ENCODE peak calls at places on chromosomes 5 and 9, in five cellular contexts. Z is tibial nerve, K is pancreas, X is hepatocyte, L is breast epithelium. U is an unnamed sample. For H3K27me3 and H3K36me3, the result is how much of the 10 kb centered on the place peaks cover.

GRCh38 chr5:76696254-76696653 is 19.7 kb upstream of the F2R start:
- DNase-seq in Z (no peak), K (no peak), X (no peak), L (no peak), U (no peak)

GRCh38 chr5:79875230-79875629 is 115.8 kb downstream of the MTX3 start:
- DNase-seq in K (no peak), L (no peak), Z (no peak), X (no peak), U (no peak)

GRCh38 chr5:173855162-173855994 is 32.8 kb upstream of the CPEB4 start:
- DNase-seq in L (no peak), Z (no peak), K (no peak), X (no peak), U (no peak)

GRCh38 chr9:73219985-73220626 is 68.4 kb downstream of the ANXA1 start:
- DNase-seq in K (no peak), X (peak), Z (no peak), L (no peak), U (no peak)

GRCh38 chr5:83029-83428 is 8.9 kb upstream of the PLEKHG4B start:
- DNase-seq in K (no peak), X (no peak), L (no peak), Z (no peak), U (peak)

GRCh38 chr9:88966894-88967676 is 24.2 kb upstream of the S1PR3 start:
- DNase-seq in Z (no peak), X (no peak), K (no peak), L (no peak), U (no peak)

GRCh38 chr5:137794863-137795262 is 40.7 kb upstream of the HNRNPA0 start:
- DNase-seq in X (no peak), K (no peak), L (no peak), Z (no peak), U (peak)

GRCh38 chr9:137502008-137502913 is 43.1 kb upstream of the NSMF start:
- DNase-seq in Z (no peak), X (no peak), K (peak), L (no peak), U (peak)

GRCh38 chr5:172342907-172343306 is 59.3 kb upstream of the UBTD2 start:
- DNase-seq in Z (no peak), X (no peak), L (no peak), K (no peak), U (no peak)

GRCh38 chr5:138369706-138370105 is 17.2 kb downstream of the KDM3B start:
- DNase-seq in Z (no peak), K (no peak), L (no peak), X (no peak), U (no peak)

GRCh38 chr5:157487358-157487757 is 27.3 kb downstream of the NIPAL4 start:
- DNase-seq in Z (no peak), K (no peak), X (no peak), L (no peak), U (no peak)

GRCh38 chr9:109815366-109815947 is 35.5 kb downstream of the PALM2AKAP2 start:
- DNase-seq in Z (no peak), K (no peak), X (no peak), L (no peak), U (no peak)

GRCh38 chr5:57495688-57496087 is 13.1 kb upstream of the ACTBL2 start:
- DNase-seq in K (no peak), L (no peak), X (no peak), Z (no peak), U (no peak)

GRCh38 chr9:35619800-35620158 is 1.6 kb upstream of the CD72 start:
- DNase-seq in X (no peak), L (no peak), K (no peak), Z (no peak), U (no peak)

GRCh38 chr5:54820346-54820745 is 165.0 kb downstream of the ESM1 start:
- DNase-seq in K (no peak), L (no peak), Z (no peak), X (no peak), U (no peak)

GRCh38 chr9:94553029-94553938 is 1.6 kb upstream of the PCAT7 start:
- DNase-seq in Z (no peak), X (peak), K (peak), L (no peak), U (peak)

GRCh38 chr5:172065431-172066065 is 59.1 kb upstream of the FBXW11 start:
- DNase-seq in X (no peak), Z (no peak), K (no peak), L (peak), U (no peak)

GRCh38 chr5:25489834-25490538 is 845.2 kb upstream of the CDH10 start:
- DNase-seq in K (no peak), L (no peak), X (no peak), Z (no peak), U (no peak)

GRCh38 chr5:126808619-126809018 is 31.7 kb downstream of the LMNB1 start:
- DNase-seq in X (peak), K (no peak), L (no peak), Z (no peak), U (no peak)

GRCh38 chr9:130740218-130741023 is 46.8 kb downstream of the EXOSC2 start:
- DNase-seq in L (no peak), X (no peak), Z (no peak), K (no peak), U (no peak)

GRCh38 chr5:4862500-4862899 is 277.6 kb upstream of the ADAMTS16 start:
- DNase-seq in Z (no peak), K (no peak), X (peak), L (no peak), U (peak)

GRCh38 chr5:157328277-157328912 is 62.5 kb downstream of the CYFIP2 start:
- DNase-seq in Z (no peak), L (no peak), X (peak), K (no peak), U (peak)

GRCh38 chr5:127290946-127291763 is 559 bp downstream of the MEGF10 start:
- DNase-seq in K (peak), L (no peak), X (no peak), Z (no peak), U (peak)

GRCh38 chr9:93210324-93210973 is 26.5 kb downstream of the WNK2 start:
- DNase-seq in X (peak), L (no peak), Z (no peak), K (peak), U (no peak)

GRCh38 chr5:36398137-36398536 is 96.4 kb upstream of the RANBP3L start:
- DNase-seq in K (no peak), Z (no peak), X (peak), L (no peak), U (no peak)

GRCh38 chr5:90939208-90939607 is 380.6 kb downstream of the ADGRV1 start:
- DNase-seq in X (no peak), Z (no peak), K (no peak), L (no peak), U (no peak)

GRCh38 chr5:114184006-114184405 is 177.9 kb upstream of the KCNN2 start:
- DNase-seq in Z (no peak), X (no peak), L (no peak), K (no peak), U (no peak)

GRCh38 chr5:149853019-149853648 is 91.5 kb downstream of the PDE6A start:
- DNase-seq in L (peak), X (peak), K (no peak), Z (peak), U (peak)

GRCh38 chr5:73454379-73455036 is 5.9 kb upstream of the FOXD1 start:
- DNase-seq in Z (no peak), K (no peak), X (peak), L (no peak), U (peak)

GRCh38 chr9:91992636-91993035 is 42.6 kb upstream of the ROR2 start:
- DNase-seq in X (peak), K (no peak), L (no peak), Z (no peak), U (no peak)

GRCh38 chr5:137651022-137651421 is 84.9 kb downstream of the KLHL3 start:
- DNase-seq in X (no peak), L (no peak), Z (no peak), K (no peak), U (no peak)

GRCh38 chr9:114034176-114034575 is 43.9 kb downstream of the AMBP start:
- DNase-seq in X (no peak), L (no peak), Z (no peak), K (no peak), U (peak)

GRCh38 chr9:121350993-121351561 is 19.0 kb downstream of the STOM start:
- DNase-seq in Z (peak), X (peak), L (no peak), K (no peak), U (no peak)

GRCh38 chr5:138716456-138716924 is 36.7 kb upstream of the CTNNA1 start:
- DNase-seq in L (no peak), K (no peak), X (no peak), Z (no peak), U (peak)

GRCh38 chr9:106075568-106075967 is 381.2 kb downstream of the TMEM38B start:
- DNase-seq in X (no peak), K (no peak), L (no peak), Z (no peak), U (no peak)

GRCh38 chr5:129917224-129917623 is 13.0 kb downstream of the CHSY3 start:
- DNase-seq in K (no peak), L (no peak), X (no peak), Z (no peak), U (no peak)

GRCh38 chr9:136339958-136340310 is 12.6 kb downstream of the GPSM1 start:
- DNase-seq in Z (no peak), X (no peak), L (no peak), K (no peak), U (no peak)

GRCh38 chr5:57094753-57095683 is 78.8 kb upstream of the GPBP1 start:
- DNase-seq in X (peak), K (no peak), L (no peak), Z (no peak), U (no peak)

GRCh38 chr5:158875272-158875679 is 224.4 kb downstream of the EBF1 start:
- DNase-seq in L (no peak), X (no peak), K (no peak), Z (no peak), U (no peak)

GRCh38 chr9:132020845-132021510 is 58.7 kb downstream of the MED27 start:
- DNase-seq in Z (no peak), K (no peak), X (no peak), L (no peak), U (no peak)

GRCh38 chr9:132015866-132016265 is 63.8 kb downstream of the MED27 start:
- DNase-seq in L (no peak), Z (no peak), K (no peak), X (no peak), U (no peak)

GRCh38 chr9:132020272-132020671 is 59.4 kb downstream of the MED27 start:
- DNase-seq in K (no peak), Z (no peak), X (peak), L (no peak), U (no peak)

GRCh38 chr9:132018957-132019405 is 60.7 kb downstream of the MED27 start:
- DNase-seq in K (no peak), L (no peak), Z (no peak), X (no peak), U (no peak)

DNA sequence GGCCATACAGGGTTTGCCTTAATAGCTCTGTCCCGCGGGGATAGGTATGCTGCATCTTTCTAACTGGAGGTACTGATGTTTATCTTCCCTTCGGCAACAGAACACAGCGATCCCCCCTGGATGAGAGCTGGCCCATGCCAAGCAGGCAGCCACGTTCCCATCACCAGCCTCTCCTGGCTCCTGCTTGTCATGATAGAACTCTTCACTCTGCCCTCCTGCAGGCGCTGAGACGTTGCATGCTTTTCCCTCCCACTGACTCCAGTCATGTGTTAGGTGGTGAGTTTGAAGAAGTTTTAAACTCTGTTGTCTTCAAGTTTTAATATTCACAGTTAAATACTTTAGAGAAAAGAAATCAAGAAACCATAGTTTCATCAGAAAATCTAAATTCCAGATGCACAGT is 60.0 kb downstream of the MED27 start:
- DNase-seq in L (no peak), Z (no peak), K (no peak), X (no peak), U (no peak)
- H3K27me3 ChIP-seq in L (under half), Z (under half), K (under half), X (under half), U (under half)

DNA sequence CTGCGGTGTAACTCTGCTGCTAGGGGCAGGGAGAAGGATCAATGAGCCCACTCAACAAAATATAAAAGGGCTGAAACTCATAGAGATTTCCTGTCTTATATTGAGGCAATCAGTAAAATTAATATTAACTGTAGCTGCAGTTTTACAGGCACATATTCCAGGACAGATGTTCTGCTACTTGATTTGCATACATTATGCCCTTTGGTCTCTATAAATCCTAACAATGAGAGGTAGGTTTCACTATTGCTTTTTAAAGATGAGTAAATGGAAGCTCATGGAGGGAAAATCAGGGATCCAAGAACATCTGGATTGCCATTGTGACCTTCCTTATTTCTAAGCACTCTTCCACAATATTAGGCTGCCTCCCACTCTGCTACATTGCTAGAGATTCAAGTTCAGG is 23.5 kb upstream of the TRIM32 start:
- DNase-seq in X (no peak), Z (no peak), K (no peak), L (no peak), U (no peak)
- H3K4me3 ChIP-seq in X (no peak), Z (no peak), K (no peak), L (no peak), U (no peak)

GRCh38 chr9:5642170-5642569 is 13.3 kb downstream of the RIC1 start:
- DNase-seq in L (no peak), K (no peak), Z (no peak), X (no peak), U (no peak)

GRCh38 chr9:5639816-5640215 is 10.9 kb downstream of the RIC1 start:
- DNase-seq in K (no peak), L (no peak), X (no peak), Z (no peak), U (no peak)

GRCh38 chr9:5643005-5643624 is 14.2 kb downstream of the RIC1 start:
- DNase-seq in L (no peak), X (no peak), K (no peak), Z (no peak), U (no peak)

DNA sequence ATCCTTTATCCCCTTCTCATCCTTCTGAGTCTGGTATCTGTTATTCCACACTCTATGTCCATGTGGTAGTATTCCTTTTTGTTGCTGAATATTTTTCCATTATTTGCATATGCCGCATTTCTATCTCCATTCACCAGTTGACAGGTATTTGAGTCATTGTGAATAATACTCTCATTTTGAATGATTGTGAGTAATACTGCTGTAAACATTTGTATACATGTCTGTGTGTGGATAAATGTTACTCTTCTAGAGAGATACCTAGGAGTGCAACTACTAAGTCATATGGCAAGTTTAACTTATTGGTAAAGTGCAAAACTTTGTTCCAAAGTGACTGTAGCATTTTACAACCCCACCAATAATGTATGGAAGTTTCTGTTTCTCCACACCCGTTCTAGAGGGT is 15.6 kb downstream of the RIC1 start:
- DNase-seq in K (no peak), X (no peak), L (no peak), Z (no peak), U (no peak)
- H3K36me3 ChIP-seq in K (under half), X (under half), L (under half), Z (under half), U (under half)

DNA sequence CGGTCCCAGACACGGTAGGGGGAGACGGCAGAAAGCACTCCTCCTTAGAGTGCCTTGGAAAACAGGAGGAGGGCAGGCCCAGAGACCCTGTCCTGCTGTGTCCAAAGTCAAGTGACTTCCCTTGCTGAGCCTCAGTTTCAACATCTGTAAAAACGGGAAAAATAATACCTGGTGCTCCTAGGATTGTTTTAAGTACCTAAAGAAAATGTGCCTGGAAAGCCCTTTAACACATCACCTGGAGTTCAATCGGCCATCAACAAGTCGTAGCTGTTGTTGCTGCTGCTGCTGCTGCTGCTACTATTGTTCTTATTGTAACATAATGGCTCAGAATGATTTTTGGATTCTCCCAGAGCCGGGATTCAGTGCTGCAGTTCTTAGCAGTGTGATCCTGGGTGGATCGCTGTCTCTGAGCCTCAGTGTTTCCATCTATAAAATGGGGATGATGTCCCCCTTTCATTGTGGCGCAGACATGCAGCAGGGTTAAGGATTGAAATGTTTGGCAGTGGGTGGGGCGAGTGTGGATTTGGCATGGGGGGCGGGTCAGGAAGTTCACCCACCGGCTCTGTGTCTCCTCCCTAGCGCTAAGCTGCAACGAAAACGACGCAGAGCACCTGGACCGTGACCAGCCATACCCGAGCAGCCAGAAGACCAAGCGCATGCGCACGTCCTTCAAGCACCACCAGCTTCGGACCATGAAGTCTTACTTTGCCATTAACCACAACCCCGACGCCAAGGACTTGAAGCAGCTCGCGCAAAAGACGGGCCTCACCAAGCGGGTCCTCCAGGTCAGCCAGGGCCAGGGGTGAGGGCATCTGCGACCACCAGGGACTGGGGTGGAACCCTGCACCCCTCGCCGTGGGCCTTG is 9.2 kb downstream of the LHX2 start:
- DNase-seq in L (no peak), X (no peak), K (peak), Z (no peak), U (peak)
- H3K27me3 ChIP-seq in L (half or more), X (half or more), K (under half), Z (half or more), U (half or more)

GRCh38 chr9:133558191-133559126 is 24.0 kb downstream of the ADAMTSL2 start:
- DNase-seq in X (peak), L (no peak), Z (no peak), K (no peak), U (peak)
- H3K4me3 ChIP-seq in X (no peak), L (no peak), Z (no peak), K (no peak), U (no peak)